ENCODE peak calls at places on chromosome 21, in nine cellular contexts. One of them, this sample, is unnamed.

GRCh38 chr21:34844924-34845238 is 176.1 kb downstream of the CLIC6 start:
- DNase-seq in cardiac muscle cell: no peak
- DNase-seq in mucosa of descending colon: no peak
- DNase-seq in endothelial cell: no peak
- DNase-seq in heart left ventricle: no peak
- DNase-seq in cardiac fibroblast: no peak
- DNase-seq in heart right ventricle: no peak
- DNase-seq in CD8-positive, alpha-beta T cell: no peak
- DNase-seq in IMR-90: no peak
- DNase-seq in this sample: no peak

GRCh38 chr21:41142051-41142795 is 25.7 kb upstream of the BACE2 start:
- DNase-seq in endothelial cell: no peak
- DNase-seq in IMR-90: peak
- DNase-seq in cardiac fibroblast: peak
- DNase-seq in CD8-positive, alpha-beta T cell: no peak
- DNase-seq in heart right ventricle: no peak
- DNase-seq in mucosa of descending colon: no peak
- DNase-seq in cardiac muscle cell: peak
- DNase-seq in heart left ventricle: no peak
- DNase-seq in this sample: no peak

GRCh38 chr21:35924714-35925301 is 135.5 kb downstream of the SETD4 start:
- DNase-seq in IMR-90: peak
- DNase-seq in heart right ventricle: no peak
- DNase-seq in cardiac fibroblast: peak
- DNase-seq in CD8-positive, alpha-beta T cell: no peak
- DNase-seq in cardiac muscle cell: peak
- DNase-seq in heart left ventricle: no peak
- DNase-seq in mucosa of descending colon: no peak
- DNase-seq in endothelial cell: no peak
- DNase-seq in this sample: no peak

GRCh38 chr21:25658427-25658980 is 19.4 kb downstream of the JAM2 start:
- DNase-seq in mucosa of descending colon: no peak
- DNase-seq in CD8-positive, alpha-beta T cell: no peak
- DNase-seq in endothelial cell: no peak
- DNase-seq in IMR-90: no peak
- DNase-seq in heart left ventricle: no peak
- DNase-seq in heart right ventricle: no peak
- DNase-seq in cardiac fibroblast: no peak
- DNase-seq in cardiac muscle cell: no peak
- DNase-seq in this sample: no peak

GRCh38 chr21:36718951-36719501 is 20.1 kb downstream of the SIM2 start:
- DNase-seq in IMR-90: no peak
- DNase-seq in heart right ventricle: no peak
- DNase-seq in cardiac fibroblast: no peak
- DNase-seq in CD8-positive, alpha-beta T cell: no peak
- DNase-seq in mucosa of descending colon: peak
- DNase-seq in endothelial cell: no peak
- DNase-seq in cardiac muscle cell: no peak
- DNase-seq in heart left ventricle: no peak
- DNase-seq in this sample: no peak

GRCh38 chr21:33047231-33047630 is 21.5 kb downstream of the OLIG2 start:
- DNase-seq in CD8-positive, alpha-beta T cell: no peak
- DNase-seq in heart left ventricle: no peak
- DNase-seq in cardiac fibroblast: peak
- DNase-seq in heart right ventricle: no peak
- DNase-seq in mucosa of descending colon: no peak
- DNase-seq in endothelial cell: no peak
- DNase-seq in IMR-90: peak
- DNase-seq in cardiac muscle cell: peak
- DNase-seq in this sample: no peak

GRCh38 chr21:17454315-17455027 is 58.4 kb upstream of the CXADR start:
- DNase-seq in IMR-90: peak
- DNase-seq in heart right ventricle: no peak
- DNase-seq in cardiac fibroblast: peak
- DNase-seq in CD8-positive, alpha-beta T cell: no peak
- DNase-seq in cardiac muscle cell: peak
- DNase-seq in heart left ventricle: no peak
- DNase-seq in mucosa of descending colon: no peak
- DNase-seq in endothelial cell: peak
- DNase-seq in this sample: peak

GRCh38 chr21:45938453-45938755 is 43.2 kb upstream of the COL6A1 start:
- DNase-seq in heart right ventricle: no peak
- DNase-seq in IMR-90: no peak
- DNase-seq in mucosa of descending colon: no peak
- DNase-seq in CD8-positive, alpha-beta T cell: no peak
- DNase-seq in cardiac fibroblast: no peak
- DNase-seq in cardiac muscle cell: no peak
- DNase-seq in endothelial cell: no peak
- DNase-seq in heart left ventricle: no peak
- DNase-seq in this sample: no peak

GRCh38 chr21:46191257-46191685 is 7.0 kb upstream of the SPATC1L start:
- DNase-seq in mucosa of descending colon: peak
- DNase-seq in heart left ventricle: peak
- DNase-seq in cardiac muscle cell: peak
- DNase-seq in cardiac fibroblast: peak
- DNase-seq in IMR-90: peak
- DNase-seq in heart right ventricle: no peak
- DNase-seq in CD8-positive, alpha-beta T cell: peak
- DNase-seq in endothelial cell: no peak
- DNase-seq in this sample: peak

GRCh38 chr21:15005391-15005790 is 59.4 kb downstream of the NRIP1 start:
- DNase-seq in mucosa of descending colon: no peak
- DNase-seq in cardiac fibroblast: no peak
- DNase-seq in cardiac muscle cell: no peak
- DNase-seq in endothelial cell: no peak
- DNase-seq in IMR-90: peak
- DNase-seq in heart left ventricle: no peak
- DNase-seq in heart right ventricle: no peak
- DNase-seq in CD8-positive, alpha-beta T cell: peak
- DNase-seq in this sample: no peak

GRCh38 chr21:38832664-38833063 is 26.9 kb downstream of the ETS2 start:
- DNase-seq in mucosa of descending colon: no peak
- DNase-seq in endothelial cell: no peak
- DNase-seq in heart right ventricle: no peak
- DNase-seq in IMR-90: no peak
- DNase-seq in cardiac muscle cell: no peak
- DNase-seq in cardiac fibroblast: no peak
- DNase-seq in CD8-positive, alpha-beta T cell: no peak
- DNase-seq in heart left ventricle: no peak
- DNase-seq in this sample: no peak

GRCh38 chr21:38660333-38661295 is 145.1 kb upstream of the ETS2 start:
- DNase-seq in endothelial cell: peak
- DNase-seq in cardiac muscle cell: peak
- DNase-seq in cardiac fibroblast: no peak
- DNase-seq in IMR-90: no peak
- DNase-seq in heart right ventricle: peak
- DNase-seq in heart left ventricle: no peak
- DNase-seq in mucosa of descending colon: peak
- DNase-seq in CD8-positive, alpha-beta T cell: no peak
- DNase-seq in this sample: no peak

GRCh38 chr21:45969921-45970673 is 11.5 kb upstream of the COL6A1 start:
- DNase-seq in IMR-90: no peak
- DNase-seq in heart right ventricle: no peak
- DNase-seq in CD8-positive, alpha-beta T cell: no peak
- DNase-seq in cardiac muscle cell: no peak
- DNase-seq in mucosa of descending colon: no peak
- DNase-seq in cardiac fibroblast: no peak
- DNase-seq in endothelial cell: no peak
- DNase-seq in heart left ventricle: no peak
- DNase-seq in this sample: no peak

GRCh38 chr21:37338671-37339526 is 27.7 kb upstream of the DYRK1A start:
- DNase-seq in cardiac fibroblast: peak
- DNase-seq in endothelial cell: no peak
- DNase-seq in cardiac muscle cell: peak
- DNase-seq in heart right ventricle: peak
- DNase-seq in CD8-positive, alpha-beta T cell: no peak
- DNase-seq in IMR-90: peak
- DNase-seq in heart left ventricle: peak
- DNase-seq in mucosa of descending colon: no peak
- DNase-seq in this sample: peak

GRCh38 chr21:42146821-42147220 is 72.1 kb upstream of the ABCG1 start:
- DNase-seq in mucosa of descending colon: peak
- DNase-seq in CD8-positive, alpha-beta T cell: no peak
- DNase-seq in heart right ventricle: no peak
- DNase-seq in IMR-90: no peak
- DNase-seq in heart left ventricle: peak
- DNase-seq in endothelial cell: no peak
- DNase-seq in cardiac fibroblast: no peak
- DNase-seq in cardiac muscle cell: no peak
- DNase-seq in this sample: no peak

DNA sequence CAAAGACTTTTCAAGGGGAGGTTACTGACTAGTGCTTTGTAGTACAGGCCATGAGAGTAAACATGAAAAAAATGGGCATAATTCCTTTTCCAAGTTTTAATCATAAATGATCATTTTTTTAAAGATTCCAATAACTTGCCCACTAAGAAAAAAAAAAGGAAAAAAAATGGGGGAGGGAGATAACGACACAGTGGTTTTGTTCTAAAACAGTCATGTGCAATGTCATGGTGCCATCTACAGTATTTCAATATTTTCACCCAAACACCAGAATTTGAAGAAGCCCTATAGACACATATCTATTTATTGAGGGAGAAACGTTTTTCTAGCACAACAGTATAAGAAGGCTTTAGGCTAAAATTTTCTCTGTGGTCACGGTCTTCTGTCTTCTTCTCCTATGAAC is 250.2 kb downstream of the LTN1 start:
- DNase-seq in IMR-90: peak
- DNase-seq in heart right ventricle: no peak
- DNase-seq in cardiac muscle cell: peak
- DNase-seq in mucosa of descending colon: no peak
- DNase-seq in CD8-positive, alpha-beta T cell: no peak
- DNase-seq in heart left ventricle: no peak
- DNase-seq in endothelial cell: no peak
- DNase-seq in cardiac fibroblast: peak
- DNase-seq in this sample: no peak
- TF ChIP-seq CTCF in IMR-90: peak
- TF ChIP-seq CTCF in heart right ventricle: peak
- TF ChIP-seq CTCF in cardiac muscle cell: peak
- TF ChIP-seq CTCF in mucosa of descending colon: no peak
- TF ChIP-seq CTCF in CD8-positive, alpha-beta T cell: no peak
- TF ChIP-seq CTCF in heart left ventricle: peak
- TF ChIP-seq CTCF in endothelial cell: no peak
- TF ChIP-seq CTCF in cardiac fibroblast: peak
- TF ChIP-seq CTCF in this sample: peak

GRCh38 chr21:16199539-16199938 is 469.8 kb downstream of the USP25 start:
- DNase-seq in endothelial cell: no peak
- DNase-seq in heart left ventricle: no peak
- DNase-seq in heart right ventricle: no peak
- DNase-seq in cardiac fibroblast: no peak
- DNase-seq in cardiac muscle cell: no peak
- DNase-seq in mucosa of descending colon: no peak
- DNase-seq in IMR-90: no peak
- DNase-seq in CD8-positive, alpha-beta T cell: no peak
- DNase-seq in this sample: no peak

GRCh38 chr21:16195476-16195875 is 465.7 kb downstream of the USP25 start:
- DNase-seq in IMR-90: peak
- DNase-seq in cardiac muscle cell: peak
- DNase-seq in endothelial cell: no peak
- DNase-seq in CD8-positive, alpha-beta T cell: no peak
- DNase-seq in mucosa of descending colon: no peak
- DNase-seq in heart left ventricle: no peak
- DNase-seq in cardiac fibroblast: peak
- DNase-seq in heart right ventricle: no peak
- DNase-seq in this sample: no peak

GRCh38 chr21:16195896-16196443 is 466.2 kb downstream of the USP25 start:
- DNase-seq in heart left ventricle: no peak
- DNase-seq in endothelial cell: no peak
- DNase-seq in CD8-positive, alpha-beta T cell: no peak
- DNase-seq in IMR-90: no peak
- DNase-seq in mucosa of descending colon: no peak
- DNase-seq in cardiac muscle cell: peak
- DNase-seq in heart right ventricle: no peak
- DNase-seq in cardiac fibroblast: peak
- DNase-seq in this sample: no peak

GRCh38 chr21:16196521-16197208 is 466.9 kb downstream of the USP25 start:
- DNase-seq in endothelial cell: no peak
- DNase-seq in CD8-positive, alpha-beta T cell: no peak
- DNase-seq in cardiac muscle cell: peak
- DNase-seq in cardiac fibroblast: peak
- DNase-seq in heart right ventricle: no peak
- DNase-seq in mucosa of descending colon: no peak
- DNase-seq in IMR-90: no peak
- DNase-seq in heart left ventricle: no peak
- DNase-seq in this sample: no peak

GRCh38 chr21:16198546-16198945 is 468.8 kb downstream of the USP25 start:
- DNase-seq in cardiac fibroblast: peak
- DNase-seq in cardiac muscle cell: peak
- DNase-seq in IMR-90: no peak
- DNase-seq in heart right ventricle: no peak
- DNase-seq in mucosa of descending colon: no peak
- DNase-seq in endothelial cell: no peak
- DNase-seq in CD8-positive, alpha-beta T cell: no peak
- DNase-seq in heart left ventricle: no peak
- DNase-seq in this sample: no peak
- TF ChIP-seq CTCF in cardiac fibroblast: no peak
- TF ChIP-seq CTCF in cardiac muscle cell: no peak
- TF ChIP-seq CTCF in IMR-90: no peak
- TF ChIP-seq CTCF in heart right ventricle: no peak
- TF ChIP-seq CTCF in mucosa of descending colon: no peak
- TF ChIP-seq CTCF in endothelial cell: no peak
- TF ChIP-seq CTCF in CD8-positive, alpha-beta T cell: no peak
- TF ChIP-seq CTCF in heart left ventricle: no peak
- TF ChIP-seq CTCF in this sample: no peak

GRCh38 chr21:29298348-29299045 is at the start of gene BACH1:
- DNase-seq in CD8-positive, alpha-beta T cell: peak
- DNase-seq in heart right ventricle: peak
- DNase-seq in IMR-90: peak
- DNase-seq in endothelial cell: peak
- DNase-seq in cardiac muscle cell: peak
- DNase-seq in mucosa of descending colon: peak
- DNase-seq in cardiac fibroblast: peak
- DNase-seq in heart left ventricle: peak
- DNase-seq in this sample: peak
- TF ChIP-seq CTCF in CD8-positive, alpha-beta T cell: peak
- TF ChIP-seq CTCF in heart right ventricle: peak
- TF ChIP-seq CTCF in IMR-90: peak
- TF ChIP-seq CTCF in endothelial cell: peak
- TF ChIP-seq CTCF in cardiac muscle cell: peak
- TF ChIP-seq CTCF in mucosa of descending colon: no peak
- TF ChIP-seq CTCF in cardiac fibroblast: no peak
- TF ChIP-seq CTCF in heart left ventricle: peak
- TF ChIP-seq CTCF in this sample: peak

DNA sequence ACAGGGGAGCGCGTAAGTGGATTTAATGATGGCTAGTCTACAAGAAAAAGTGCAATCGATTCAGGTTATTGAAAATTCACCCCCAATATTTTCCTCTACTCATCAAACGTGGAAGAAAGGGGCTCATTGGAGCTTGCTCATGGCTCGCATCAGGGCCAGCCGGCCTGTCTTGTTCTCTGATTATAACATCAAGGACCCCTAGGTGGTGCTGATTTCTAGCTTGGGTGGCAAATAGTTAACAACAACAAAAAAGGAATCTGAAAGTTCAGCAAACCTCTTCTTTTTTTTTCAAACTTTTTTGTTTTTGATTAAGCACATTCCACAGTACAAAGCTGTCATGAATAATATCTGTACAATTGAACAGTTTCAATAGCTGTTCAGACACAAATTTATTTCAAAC is 35.8 kb upstream of the SOD1 start:
- DNase-seq in CD8-positive, alpha-beta T cell: no peak
- DNase-seq in IMR-90: no peak
- DNase-seq in heart right ventricle: no peak
- DNase-seq in mucosa of descending colon: no peak
- DNase-seq in cardiac fibroblast: peak
- DNase-seq in cardiac muscle cell: no peak
- DNase-seq in endothelial cell: no peak
- DNase-seq in heart left ventricle: no peak
- DNase-seq in this sample: no peak
- TF ChIP-seq CTCF in CD8-positive, alpha-beta T cell: no peak
- TF ChIP-seq CTCF in IMR-90: no peak
- TF ChIP-seq CTCF in heart right ventricle: no peak
- TF ChIP-seq CTCF in mucosa of descending colon: no peak
- TF ChIP-seq CTCF in cardiac fibroblast: no peak
- TF ChIP-seq CTCF in cardiac muscle cell: no peak
- TF ChIP-seq CTCF in endothelial cell: no peak
- TF ChIP-seq CTCF in heart left ventricle: no peak
- TF ChIP-seq CTCF in this sample: no peak